ENCODE peak calls at places on chromosomes 4 and X, in seven cellular contexts. One of them, this sample, is unnamed.

GRCh38 chr4:185805262-185805802 is 6.7 kb downstream of the SORBS2 start:
- DNase-seq in mesothelial cell of epicardium: no peak
- DNase-seq in lung: no peak
- DNase-seq in activated CD4-positive, CD25-positive, alpha-beta regulatory T cell: no peak
- DNase-seq in ureter: no peak
- DNase-seq in islet precursor cell: no peak
- DNase-seq in NCI-H2081: no peak
- DNase-seq in this sample: no peak

GRCh38 chr4:3492741-3493719 is 29.9 kb downstream of the DOK7 start:
- DNase-seq in mesothelial cell of epicardium: no peak
- DNase-seq in lung: no peak
- DNase-seq in activated CD4-positive, CD25-positive, alpha-beta regulatory T cell: no peak
- DNase-seq in ureter: no peak
- DNase-seq in islet precursor cell: no peak
- DNase-seq in NCI-H2081: no peak
- DNase-seq in this sample: no peak

GRCh38 chrX:100410901-100411801 is 1.1 kb upstream of the PCDH19 start:
- DNase-seq in mesothelial cell of epicardium: peak; percentile 48
- DNase-seq in lung: no peak
- DNase-seq in activated CD4-positive, CD25-positive, alpha-beta regulatory T cell: no peak
- DNase-seq in ureter: no peak
- DNase-seq in islet precursor cell: no peak
- DNase-seq in NCI-H2081: no peak
- DNase-seq in this sample: no peak

GRCh38 chr4:24642941-24643628 is 58.7 kb upstream of the DHX15 start:
- DNase-seq in mesothelial cell of epicardium: no peak
- DNase-seq in lung: no peak
- DNase-seq in activated CD4-positive, CD25-positive, alpha-beta regulatory T cell: no peak
- DNase-seq in ureter: no peak
- DNase-seq in islet precursor cell: peak; percentile 71
- DNase-seq in NCI-H2081: no peak
- DNase-seq in this sample: no peak

GRCh38 chr4:138952405-138952804 is 63.2 kb upstream of the NOCT start:
- DNase-seq in mesothelial cell of epicardium: no peak
- DNase-seq in lung: no peak
- DNase-seq in activated CD4-positive, CD25-positive, alpha-beta regulatory T cell: no peak
- DNase-seq in ureter: no peak
- DNase-seq in islet precursor cell: peak; percentile 72
- DNase-seq in NCI-H2081: no peak
- DNase-seq in this sample: no peak

GRCh38 chr4:107035711-107036601 is at the start of gene DKK2:
- DNase-seq in mesothelial cell of epicardium: peak; percentile 42
- DNase-seq in lung: peak; percentile 28
- DNase-seq in activated CD4-positive, CD25-positive, alpha-beta regulatory T cell: no peak
- DNase-seq in ureter: peak; percentile 44
- DNase-seq in islet precursor cell: peak; percentile 59
- DNase-seq in NCI-H2081: no peak
- DNase-seq in this sample: peak; percentile 10

GRCh38 chr4:100926039-100926717 is 408.4 kb upstream of the EMCN start:
- DNase-seq in mesothelial cell of epicardium: no peak
- DNase-seq in lung: no peak
- DNase-seq in activated CD4-positive, CD25-positive, alpha-beta regulatory T cell: no peak
- DNase-seq in ureter: no peak
- DNase-seq in islet precursor cell: no peak
- DNase-seq in NCI-H2081: no peak
- DNase-seq in this sample: no peak

GRCh38 chr4:128571747-128572146 is 237.8 kb upstream of the JADE1 start:
- DNase-seq in mesothelial cell of epicardium: no peak
- DNase-seq in lung: peak; percentile 36
- DNase-seq in activated CD4-positive, CD25-positive, alpha-beta regulatory T cell: no peak
- DNase-seq in ureter: no peak
- DNase-seq in islet precursor cell: peak; percentile 69
- DNase-seq in NCI-H2081: no peak
- DNase-seq in this sample: no peak

GRCh38 chr4:54877006-54877405 is 219.2 kb downstream of the KIT start:
- DNase-seq in mesothelial cell of epicardium: no peak
- DNase-seq in lung: no peak
- DNase-seq in activated CD4-positive, CD25-positive, alpha-beta regulatory T cell: no peak
- DNase-seq in ureter: no peak
- DNase-seq in islet precursor cell: no peak
- DNase-seq in NCI-H2081: no peak
- DNase-seq in this sample: no peak

GRCh38 chr4:143381171-143382118 is 44.8 kb downstream of the GAB1 start:
- DNase-seq in mesothelial cell of epicardium: peak; percentile 64
- DNase-seq in lung: peak; percentile 61
- DNase-seq in activated CD4-positive, CD25-positive, alpha-beta regulatory T cell: no peak
- DNase-seq in ureter: peak; percentile 84
- DNase-seq in islet precursor cell: no peak
- DNase-seq in NCI-H2081: peak; percentile 51
- DNase-seq in this sample: no peak

GRCh38 chrX:153649178-153649914 is 2.3 kb downstream of the DUSP9 start:
- DNase-seq in mesothelial cell of epicardium: peak; percentile 35
- DNase-seq in lung: peak; percentile 41
- DNase-seq in activated CD4-positive, CD25-positive, alpha-beta regulatory T cell: no peak
- DNase-seq in ureter: no peak
- DNase-seq in islet precursor cell: peak; percentile 74
- DNase-seq in NCI-H2081: no peak
- DNase-seq in this sample: no peak

GRCh38 chr4:2790583-2791517 is 2.0 kb upstream of the SH3BP2 start:
- DNase-seq in mesothelial cell of epicardium: no peak
- DNase-seq in lung: no peak
- DNase-seq in activated CD4-positive, CD25-positive, alpha-beta regulatory T cell: no peak
- DNase-seq in ureter: peak; percentile 45
- DNase-seq in islet precursor cell: peak; percentile 56
- DNase-seq in NCI-H2081: no peak
- DNase-seq in this sample: no peak

GRCh38 chr4:108492816-108493595 is 127.4 kb upstream of the RPL34 start:
- DNase-seq in mesothelial cell of epicardium: no peak
- DNase-seq in lung: no peak
- DNase-seq in activated CD4-positive, CD25-positive, alpha-beta regulatory T cell: peak; percentile 1
- DNase-seq in ureter: no peak
- DNase-seq in islet precursor cell: peak; percentile 74
- DNase-seq in NCI-H2081: no peak
- DNase-seq in this sample: no peak

GRCh38 chrX:13254076-13254785 is 65.6 kb downstream of the ATXN3L start:
- DNase-seq in mesothelial cell of epicardium: no peak
- DNase-seq in lung: no peak
- DNase-seq in activated CD4-positive, CD25-positive, alpha-beta regulatory T cell: no peak
- DNase-seq in ureter: no peak
- DNase-seq in islet precursor cell: peak; percentile 67
- DNase-seq in NCI-H2081: no peak
- DNase-seq in this sample: no peak

GRCh38 chr4:106690487-106690886 is 321.9 kb upstream of the GIMD1 start:
- DNase-seq in mesothelial cell of epicardium: no peak
- DNase-seq in lung: no peak
- DNase-seq in activated CD4-positive, CD25-positive, alpha-beta regulatory T cell: no peak
- DNase-seq in ureter: no peak
- DNase-seq in islet precursor cell: no peak
- DNase-seq in NCI-H2081: no peak
- DNase-seq in this sample: no peak

GRCh38 chr4:25172964-25173917 is 13.0 kb upstream of the SEPSECS start:
- DNase-seq in mesothelial cell of epicardium: no peak
- DNase-seq in lung: no peak
- DNase-seq in activated CD4-positive, CD25-positive, alpha-beta regulatory T cell: no peak
- DNase-seq in ureter: no peak
- DNase-seq in islet precursor cell: peak; percentile 90
- DNase-seq in NCI-H2081: no peak
- DNase-seq in this sample: no peak

GRCh38 chrX:12494400-12495138 is 296.6 kb upstream of the PRPS2 start:
- DNase-seq in mesothelial cell of epicardium: no peak
- DNase-seq in lung: no peak
- DNase-seq in activated CD4-positive, CD25-positive, alpha-beta regulatory T cell: no peak
- DNase-seq in ureter: no peak
- DNase-seq in islet precursor cell: peak; percentile 54
- DNase-seq in NCI-H2081: no peak
- DNase-seq in this sample: no peak

GRCh38 chr4:15855804-15856475 is 77.8 kb downstream of the CD38 start:
- DNase-seq in mesothelial cell of epicardium: no peak
- DNase-seq in lung: no peak
- DNase-seq in activated CD4-positive, CD25-positive, alpha-beta regulatory T cell: no peak
- DNase-seq in ureter: no peak
- DNase-seq in islet precursor cell: no peak
- DNase-seq in NCI-H2081: no peak
- DNase-seq in this sample: no peak

GRCh38 chrX:103688949-103689348 is 2.5 kb upstream of the MORF4L2 start:
- DNase-seq in mesothelial cell of epicardium: no peak
- DNase-seq in lung: no peak
- DNase-seq in activated CD4-positive, CD25-positive, alpha-beta regulatory T cell: no peak
- DNase-seq in ureter: no peak
- DNase-seq in islet precursor cell: no peak
- DNase-seq in NCI-H2081: peak; percentile 48
- DNase-seq in this sample: no peak

GRCh38 chr4:119139822-119140252 is 4.2 kb downstream of the MYOZ2 start:
- DNase-seq in mesothelial cell of epicardium: no peak
- DNase-seq in lung: no peak
- DNase-seq in activated CD4-positive, CD25-positive, alpha-beta regulatory T cell: no peak
- DNase-seq in ureter: no peak
- DNase-seq in islet precursor cell: no peak
- DNase-seq in NCI-H2081: no peak
- DNase-seq in this sample: peak; percentile 4

GRCh38 chr4:37245391-37245954 is 930 bp downstream of the NWD2 start:
- DNase-seq in mesothelial cell of epicardium: no peak
- DNase-seq in lung: no peak
- DNase-seq in activated CD4-positive, CD25-positive, alpha-beta regulatory T cell: no peak
- DNase-seq in ureter: no peak
- DNase-seq in islet precursor cell: peak; percentile 67
- DNase-seq in NCI-H2081: no peak
- DNase-seq in this sample: no peak

GRCh38 chrX:152822383-152823086 is 8.0 kb downstream of the CETN2 start:
- DNase-seq in mesothelial cell of epicardium: no peak
- DNase-seq in lung: no peak
- DNase-seq in activated CD4-positive, CD25-positive, alpha-beta regulatory T cell: no peak
- DNase-seq in ureter: no peak
- DNase-seq in islet precursor cell: no peak
- DNase-seq in NCI-H2081: no peak
- DNase-seq in this sample: no peak

GRCh38 chrX:8455600-8455999 is 9.0 kb upstream of the VCX3B start:
- DNase-seq in mesothelial cell of epicardium: no peak
- DNase-seq in lung: no peak
- DNase-seq in activated CD4-positive, CD25-positive, alpha-beta regulatory T cell: no peak
- DNase-seq in ureter: no peak
- DNase-seq in islet precursor cell: no peak
- DNase-seq in NCI-H2081: no peak
- DNase-seq in this sample: no peak

GRCh38 chr4:102761902-102762301 is 1.1 kb upstream of the MANBA start:
- DNase-seq in mesothelial cell of epicardium: no peak
- DNase-seq in lung: no peak
- DNase-seq in activated CD4-positive, CD25-positive, alpha-beta regulatory T cell: no peak
- DNase-seq in ureter: no peak
- DNase-seq in islet precursor cell: no peak
- DNase-seq in NCI-H2081: no peak
- DNase-seq in this sample: no peak

GRCh38 chr4:119585771-119586170 is 42.8 kb downstream of the PDE5A start:
- DNase-seq in mesothelial cell of epicardium: no peak
- DNase-seq in lung: no peak
- DNase-seq in activated CD4-positive, CD25-positive, alpha-beta regulatory T cell: no peak
- DNase-seq in ureter: no peak
- DNase-seq in islet precursor cell: no peak
- DNase-seq in NCI-H2081: no peak
- DNase-seq in this sample: no peak

GRCh38 chrX:48919947-48920712 is 1.3 kb upstream of the PIM2 start:
- DNase-seq in mesothelial cell of epicardium: no peak
- DNase-seq in lung: no peak
- DNase-seq in activated CD4-positive, CD25-positive, alpha-beta regulatory T cell: peak; percentile 17
- DNase-seq in ureter: no peak
- DNase-seq in islet precursor cell: no peak
- DNase-seq in NCI-H2081: no peak
- DNase-seq in this sample: no peak

GRCh38 chr4:100366213-100366612 is 151.6 kb downstream of the EMCN start:
- DNase-seq in mesothelial cell of epicardium: no peak
- DNase-seq in lung: no peak
- DNase-seq in activated CD4-positive, CD25-positive, alpha-beta regulatory T cell: no peak
- DNase-seq in ureter: no peak
- DNase-seq in islet precursor cell: no peak
- DNase-seq in NCI-H2081: no peak
- DNase-seq in this sample: no peak